ENCODE peak calls at places on chromosomes 11 and 22, in five cellular contexts. R, E, Q, V and B are unnamed samples.

GRCh38 chr11:32068134-32068533 is 22.7 kb upstream of the RCN1 start:
- DNase-seq in R (no peak), E (no peak), Q (no peak), V (no peak), B (no peak)

GRCh38 chr11:35163707-35164496 is 24.9 kb downstream of the CD44 start:
- DNase-seq in R (no peak), E (peak; percentile 31), Q (no peak), V (no peak), B (no peak)

GRCh38 chr11:128884703-128885338 is 6.3 kb upstream of the KCNJ5 start:
- DNase-seq in R (peak; percentile 63), E (peak; percentile 69), Q (peak; percentile 72), V (no peak), B (no peak)

GRCh38 chr11:128026596-128026995 is 560.8 kb downstream of the ETS1 start:
- DNase-seq in R (no peak), E (peak; percentile 98), Q (no peak), V (no peak), B (peak; percentile 31)

GRCh38 chr11:1882265-1883238 is 9.1 kb downstream of the PRR33 start:
- DNase-seq in R (peak; percentile 43), E (peak; percentile 41), Q (peak; percentile 91), V (peak; percentile 70), B (peak; percentile 95)

GRCh38 chr11:75133976-75134375 is 16.9 kb upstream of the SLCO2B1 start:
- DNase-seq in R (no peak), E (no peak), Q (no peak), V (no peak), B (no peak)

GRCh38 chr22:40204331-40205116 is 26.8 kb downstream of the TNRC6B start:
- DNase-seq in R (no peak), E (peak; percentile 73), Q (no peak), V (no peak), B (no peak)

GRCh38 chr11:87219266-87219665 is 181.5 kb downstream of the TMEM135 start:
- DNase-seq in R (no peak), E (no peak), Q (no peak), V (no peak), B (no peak)

GRCh38 chr22:19765477-19766234 is 5.1 kb downstream of the TBX1 start:
- DNase-seq in R (no peak), E (no peak), Q (no peak), V (no peak), B (no peak)

GRCh38 chr22:36201630-36202312 is at the start of gene APOL4:
- DNase-seq in R (no peak), E (no peak), Q (peak; percentile 88), V (peak; percentile 69), B (no peak)

GRCh38 chr11:130765951-130766649 is 150.2 kb downstream of the SNX19 start:
- DNase-seq in R (no peak), E (no peak), Q (no peak), V (no peak), B (no peak)

GRCh38 chr11:117385906-117386305 is 58.3 kb downstream of the CEP164 start:
- DNase-seq in R (no peak), E (no peak), Q (peak; percentile 9), V (no peak), B (no peak)

GRCh38 chr11:102614485-102614884 is 10.6 kb downstream of the MMP20 start:
- DNase-seq in R (no peak), E (no peak), Q (no peak), V (no peak), B (no peak)

GRCh38 chr11:111419641-111420327 is 40.7 kb upstream of the POU2AF1 start:
- DNase-seq in R (no peak), E (no peak), Q (peak; percentile 79), V (no peak), B (no peak)

GRCh38 chr11:80898910-80899309 is 1458.1 kb upstream of the TENM4 start:
- DNase-seq in R (no peak), E (no peak), Q (no peak), V (no peak), B (no peak)

GRCh38 chr11:128412847-128413791 is 174.2 kb downstream of the ETS1 start:
- DNase-seq in R (no peak), E (peak; percentile 74), Q (no peak), V (no peak), B (no peak)

GRCh38 chr11:57255618-57256017 is 18.6 kb upstream of the APLNR start:
- DNase-seq in R (no peak), E (peak; percentile 76), Q (no peak), V (no peak), B (no peak)

GRCh38 chr11:105611414-105611813 is 1.5 kb downstream of the GRIA4 start:
- DNase-seq in R (no peak), E (no peak), Q (no peak), V (no peak), B (no peak)

GRCh38 chr22:41681616-41682015 is 7.1 kb downstream of the SNU13 start:
- DNase-seq in R (no peak), E (no peak), Q (peak; percentile 57), V (no peak), B (no peak)

GRCh38 chr11:105189586-105189985 is 50.0 kb upstream of the CARD18 start:
- DNase-seq in R (no peak), E (no peak), Q (no peak), V (no peak), B (no peak)

GRCh38 chr11:96342131-96342970 is 644 bp downstream of the MAML2 start:
- DNase-seq in R (no peak), E (no peak), Q (no peak), V (no peak), B (no peak)

GRCh38 chr11:120068114-120068573 is 69.8 kb downstream of the TRIM29 start:
- DNase-seq in R (no peak), E (peak; percentile 47), Q (no peak), V (no peak), B (peak; percentile 73)

GRCh38 chr22:18023509-18024275 is 669 bp downstream of the MICAL3 start:
- DNase-seq in R (peak; percentile 65), E (peak; percentile 85), Q (peak; percentile 93), V (peak; percentile 62), B (peak; percentile 75)

GRCh38 chr22:22555596-22555995 is 3.5 kb downstream of the PRAME start:
- DNase-seq in R (no peak), E (no peak), Q (no peak), V (no peak), B (no peak)

GRCh38 chr11:1825039-1825740 is 9.6 kb upstream of the SYT8 start:
- DNase-seq in R (no peak), E (no peak), Q (no peak), V (no peak), B (no peak)

GRCh38 chr11:69277074-69277809 is 16.7 kb upstream of the MYEOV start:
- DNase-seq in R (no peak), E (no peak), Q (no peak), V (no peak), B (no peak)

GRCh38 chr11:117950999-117951961 is 22.1 kb upstream of the TMPRSS13 start:
- DNase-seq in R (no peak), E (no peak), Q (no peak), V (no peak), B (no peak)

GRCh38 chr22:47806894-47807293 is 1044.4 kb downstream of the TBC1D22A start:
- DNase-seq in R (no peak), E (no peak), Q (no peak), V (no peak), B (no peak)

GRCh38 chr11:69089258-69089657 is 40.5 kb downstream of the TPCN2 start:
- DNase-seq in R (no peak), E (peak; percentile 89), Q (peak; percentile 82), V (no peak), B (peak; percentile 59)

GRCh38 chr11:293852-294661 is 5.1 kb downstream of the PGGHG start:
- DNase-seq in R (no peak), E (no peak), Q (peak; percentile 48), V (no peak), B (no peak)

DNA sequence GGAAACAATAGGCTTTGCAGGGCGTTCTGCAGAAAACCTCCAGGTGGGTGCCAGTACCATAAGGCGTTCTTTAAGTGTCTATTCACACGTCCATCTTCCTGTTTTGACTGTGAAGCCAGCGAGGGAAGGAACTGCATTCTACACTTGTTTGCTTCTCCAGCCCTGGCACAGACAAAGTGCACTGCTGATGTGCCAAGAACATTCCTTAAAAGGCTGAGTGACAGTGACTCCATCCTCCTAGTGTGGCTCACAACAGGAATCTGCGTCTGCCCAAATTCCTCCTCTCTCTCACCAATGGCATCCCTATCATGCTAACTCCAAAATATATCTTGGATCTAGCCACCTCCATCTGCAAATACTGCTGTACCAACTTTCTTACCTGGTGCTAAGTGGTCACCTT is 407.4 kb upstream of the SYN3 start:
- DNase-seq in R (no peak), E (no peak), Q (no peak), V (no peak), B (no peak)
- TF ChIP-seq POLR2A in R (no peak), E (no peak), Q (no peak), V (no peak), B (no peak)

GRCh38 chr11:5684627-5685362 is at the start of gene TRIM5:
- DNase-seq in R (peak; percentile 92), E (peak; percentile 99), Q (peak; percentile 95), V (peak; percentile 70), B (peak; percentile 97)
- TF ChIP-seq POLR2A in R (no peak), E (peak; percentile 95), Q (no peak), V (peak; percentile 59), B (peak; percentile 66)

GRCh38 chr11:14566331-14567063 is 46.3 kb upstream of the PSMA1 start:
- DNase-seq in R (no peak), E (no peak), Q (no peak), V (no peak), B (no peak)
- TF ChIP-seq POLR2A in R (no peak), E (no peak), Q (no peak), V (no peak), B (no peak)

GRCh38 chr11:66625041-66625751 is 8.8 kb downstream of the RBM14 start:
- DNase-seq in R (no peak), E (no peak), Q (no peak), V (no peak), B (no peak)
- TF ChIP-seq POLR2A in R (no peak), E (no peak), Q (no peak), V (no peak), B (no peak)

GRCh38 chr11:76783294-76783900 is at the start of gene TSKU:
- DNase-seq in R (no peak), E (no peak), Q (no peak), V (no peak), B (peak; percentile 44)
- TF ChIP-seq POLR2A in R (peak; percentile 55), E (peak; percentile 85), Q (no peak), V (peak; percentile 56), B (peak; percentile 36)

DNA sequence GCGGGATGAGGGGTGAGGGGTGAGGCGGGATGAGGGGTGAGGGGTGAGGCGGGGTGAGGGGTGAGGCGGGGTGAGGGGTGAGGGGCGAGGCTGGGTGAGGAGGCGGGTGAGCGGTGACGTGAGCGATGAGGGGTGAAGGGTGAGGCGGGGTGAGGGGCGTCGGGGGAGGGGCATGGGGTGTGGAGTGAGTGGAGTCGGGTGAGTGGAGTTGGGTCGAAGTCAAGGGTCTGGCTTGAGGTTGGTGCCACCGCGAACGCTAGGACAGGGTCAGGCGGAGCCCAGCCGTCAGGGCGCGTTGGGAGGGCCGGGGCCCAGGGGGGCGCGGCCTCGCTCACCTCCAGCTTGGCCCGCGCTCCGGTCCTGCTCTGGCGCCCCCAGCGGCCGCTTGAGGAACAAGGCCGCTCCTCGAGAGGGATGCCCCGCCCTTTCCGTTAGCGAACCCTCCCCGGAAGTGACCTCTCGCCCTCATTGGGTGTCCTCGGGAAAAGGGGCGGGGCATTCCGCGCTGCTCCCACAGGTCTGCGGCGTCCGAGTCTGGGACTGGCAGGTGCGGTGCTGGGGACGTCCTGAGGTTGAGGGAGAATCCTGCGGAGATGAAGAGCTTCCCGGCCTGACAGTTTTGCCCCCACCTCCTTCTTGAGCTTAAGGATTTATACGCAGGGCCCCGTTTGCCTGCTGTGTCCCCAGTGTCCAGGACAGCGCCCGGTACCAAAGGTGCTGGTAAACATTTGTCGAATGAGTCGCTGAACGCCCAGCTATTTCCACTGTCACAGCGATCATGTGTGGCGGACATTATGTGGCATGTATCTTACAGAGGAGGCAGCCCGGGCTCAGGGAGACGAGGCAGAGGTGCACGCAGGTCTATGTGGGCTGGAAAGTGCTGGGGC is at the start of gene SYCE3:
- DNase-seq in R (peak; percentile 89), E (peak; percentile 78), Q (peak; percentile 98), V (peak; percentile 93), B (peak; percentile 70)
- TF ChIP-seq POLR2A in R (no peak), E (no peak), Q (no peak), V (peak; percentile 54), B (peak; percentile 19)